ENCODE peak calls at places on chromosome 9, in nine cellular contexts. C is ovary, O is HCT116, F is uterus, A is IMR-90, G is gastrocnemius medialis, Z is breast epithelium, B is body of pancreas, T is GM12878. P is an unnamed sample.

GRCh38 chr9:7186175-7186574 is 428.4 kb downstream of the KDM4C start:
- DNase-seq in C (no peak), O (peak; percentile 12), F (no peak), A (peak; percentile 37), G (no peak), Z (no peak), B (no peak), T (no peak), P (peak; percentile 77)

GRCh38 chr9:124964056-124964455 is 23.2 kb upstream of the GOLGA1 start:
- DNase-seq in C (no peak), O (no peak), F (no peak), A (peak; percentile 11), G (no peak), Z (no peak), B (no peak), T (no peak), P (no peak)

GRCh38 chr9:121650220-121651013 is 1.0 kb upstream of the DAB2IP start:
- DNase-seq in C (peak; percentile 82), O (no peak), F (peak; percentile 81), A (peak; percentile 56), G (no peak), Z (no peak), B (peak; percentile 50), T (no peak), P (peak; percentile 84)

GRCh38 chr9:88706193-88707112 is 171.5 kb downstream of the NXNL2 start:
- DNase-seq in C (no peak), O (no peak), F (no peak), A (no peak), G (no peak), Z (no peak), B (no peak), T (no peak), P (no peak)

GRCh38 chr9:77010527-77010926 is 8.9 kb upstream of the FOXB2 start:
- DNase-seq in C (no peak), O (no peak), F (no peak), A (no peak), G (no peak), Z (no peak), B (no peak), T (no peak), P (no peak)

GRCh38 chr9:99588299-99588698 is 233.4 kb upstream of the NR4A3 start:
- DNase-seq in C (no peak), O (no peak), F (no peak), A (no peak), G (no peak), Z (no peak), B (no peak), T (no peak), P (no peak)

GRCh38 chr9:21985964-21986667 is 8.1 kb downstream of the CDKN2A start:
- DNase-seq in C (no peak), O (no peak), F (no peak), A (no peak), G (no peak), Z (no peak), B (no peak), T (no peak), P (no peak)

GRCh38 chr9:115142502-115143265 is 24.7 kb upstream of the TNC start:
- DNase-seq in C (no peak), O (no peak), F (no peak), A (no peak), G (no peak), Z (no peak), B (no peak), T (no peak), P (no peak)

GRCh38 chr9:100432736-100433135 is 5.8 kb downstream of the MSANTD3 start:
- DNase-seq in C (no peak), O (no peak), F (no peak), A (no peak), G (no peak), Z (no peak), B (no peak), T (no peak), P (no peak)

GRCh38 chr9:100066539-100066938 is 32.3 kb downstream of the ERP44 start:
- DNase-seq in C (no peak), O (no peak), F (no peak), A (peak; percentile 51), G (no peak), Z (no peak), B (no peak), T (peak; percentile 25), P (peak; percentile 91)

GRCh38 chr9:10059044-10059443 is 553.8 kb downstream of the PTPRD start:
- DNase-seq in C (no peak), O (no peak), F (no peak), A (peak; percentile 28), G (no peak), Z (peak; percentile 52), B (peak; percentile 20), T (no peak), P (peak; percentile 25)

GRCh38 chr9:133073264-133074000 is 11.7 kb downstream of the CEL start:
- DNase-seq in C (peak; percentile 23), O (no peak), F (no peak), A (no peak), G (no peak), Z (no peak), B (no peak), T (no peak), P (peak; percentile 65)

GRCh38 chr9:6766606-6767005 is 8.8 kb downstream of the KDM4C start:
- DNase-seq in C (no peak), O (no peak), F (no peak), A (no peak), G (no peak), Z (no peak), B (no peak), T (no peak), P (no peak)

GRCh38 chr9:130696996-130697395 is 3.4 kb downstream of the EXOSC2 start:
- DNase-seq in C (no peak), O (no peak), F (no peak), A (no peak), G (no peak), Z (no peak), B (no peak), T (no peak), P (no peak)

DNA sequence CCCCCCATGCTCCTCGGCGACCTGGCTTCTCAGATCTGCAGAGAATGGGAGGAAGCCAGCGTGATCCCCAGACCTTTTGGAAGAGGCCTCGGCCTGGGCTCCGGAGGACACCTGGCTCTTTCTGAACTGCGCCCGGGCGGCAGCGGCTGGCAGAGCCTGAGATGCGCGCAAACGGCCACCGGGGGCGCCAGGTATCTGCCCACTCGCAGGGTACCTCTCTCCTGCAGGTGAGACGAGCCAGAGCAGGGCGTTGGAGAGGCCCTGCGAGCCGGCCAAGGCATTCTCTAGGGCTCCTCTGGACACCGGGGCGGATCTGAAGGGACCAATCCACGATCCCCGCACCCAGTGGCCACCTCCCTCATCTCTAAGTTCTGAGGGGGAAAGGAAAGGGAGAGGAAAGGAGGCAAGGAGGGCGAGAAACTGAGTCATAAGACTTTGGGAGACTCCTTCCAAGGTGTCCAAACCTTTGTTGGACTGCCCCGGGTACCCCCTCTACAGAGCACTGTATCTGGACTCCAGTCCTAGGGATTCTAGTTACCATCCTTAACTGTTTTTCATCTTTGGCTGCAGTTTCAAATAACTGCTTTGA is 55.0 kb upstream of the SLC46A2 start:
- DNase-seq in C (no peak), O (no peak), F (no peak), A (no peak), G (no peak), Z (no peak), B (no peak), T (no peak), P (no peak)
- TF ChIP-seq CTCF in C (no peak), O (no peak), F (no peak), A (no peak), G (no peak), Z (no peak), B (no peak), T (no peak), P (peak; percentile 24)

DNA sequence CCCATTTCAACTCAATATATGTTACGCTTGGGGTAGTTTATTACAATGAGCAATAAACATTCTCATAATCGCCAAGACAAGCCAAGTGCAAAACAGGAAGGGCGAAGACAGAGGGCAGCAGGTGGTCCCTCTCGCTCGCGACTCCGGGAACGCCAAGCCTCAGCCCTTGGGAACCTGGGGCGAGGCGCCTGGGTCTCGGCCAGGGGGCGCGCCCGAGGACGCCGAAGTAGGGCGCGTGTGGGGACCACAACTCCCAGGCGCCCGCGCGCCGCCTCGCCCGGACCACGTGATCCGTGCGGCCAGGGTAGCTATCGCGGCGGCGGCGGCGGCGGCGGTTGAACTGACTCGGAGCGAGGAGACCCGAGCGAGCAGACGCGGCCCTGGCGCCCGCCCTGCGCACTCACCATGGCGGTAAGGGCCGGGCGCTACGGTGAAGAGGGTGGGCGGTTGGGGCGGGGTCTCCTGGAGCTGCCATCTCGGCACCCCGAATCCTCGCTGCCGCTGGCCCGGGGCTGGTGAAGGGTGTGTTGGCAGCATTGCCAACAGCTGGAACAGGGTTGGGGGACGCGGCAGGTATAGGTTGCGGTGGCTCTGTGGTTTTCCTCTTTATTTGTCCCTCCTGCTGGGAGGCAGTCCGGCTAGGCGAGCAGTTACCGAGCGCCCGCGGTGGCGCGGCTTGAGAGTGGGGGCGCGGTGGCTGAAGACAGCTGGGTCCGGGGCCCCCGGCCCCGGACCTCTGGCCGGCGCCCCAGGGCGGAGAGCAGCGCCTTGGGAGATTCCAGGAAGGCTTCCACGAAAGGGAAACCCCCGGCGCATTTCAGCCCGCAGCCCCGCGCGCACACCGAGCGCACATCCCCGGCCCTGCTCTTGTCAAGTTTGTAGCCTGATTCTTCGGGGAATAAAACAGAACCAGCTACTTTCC is at the start of gene SLC31A2:
- DNase-seq in C (peak; percentile 92), O (peak; percentile 68), F (peak; percentile 84), A (peak; percentile 72), G (peak; percentile 81), Z (peak; percentile 82), B (peak; percentile 89), T (peak; percentile 7), P (peak; percentile 94)
- TF ChIP-seq POLR2A in C (peak; percentile 29), O (no peak), F (peak; percentile 48), A (peak; percentile 59), G (peak; percentile 80), Z (no peak), B (peak; percentile 86), T (peak; percentile 75), P (no peak)

GRCh38 chr9:2018162-2018643 is 3.1 kb downstream of the SMARCA2 start:
- DNase-seq in C (no peak), O (no peak), F (no peak), A (no peak), G (no peak), Z (no peak), B (no peak), T (no peak), P (no peak)
- H3K4me3 ChIP-seq in C (peak overlapping the region; percentile 69), O (peak overlapping the region; percentile 62), F (peak overlapping the region; percentile 87), A (peak overlapping the region; percentile 76), G (peak overlapping the region; percentile 96), Z (peak overlapping the region; percentile 86), B (peak overlapping the region; percentile 81), T (peak overlapping the region; percentile 95), P (peak overlapping the region; percentile 64)

DNA sequence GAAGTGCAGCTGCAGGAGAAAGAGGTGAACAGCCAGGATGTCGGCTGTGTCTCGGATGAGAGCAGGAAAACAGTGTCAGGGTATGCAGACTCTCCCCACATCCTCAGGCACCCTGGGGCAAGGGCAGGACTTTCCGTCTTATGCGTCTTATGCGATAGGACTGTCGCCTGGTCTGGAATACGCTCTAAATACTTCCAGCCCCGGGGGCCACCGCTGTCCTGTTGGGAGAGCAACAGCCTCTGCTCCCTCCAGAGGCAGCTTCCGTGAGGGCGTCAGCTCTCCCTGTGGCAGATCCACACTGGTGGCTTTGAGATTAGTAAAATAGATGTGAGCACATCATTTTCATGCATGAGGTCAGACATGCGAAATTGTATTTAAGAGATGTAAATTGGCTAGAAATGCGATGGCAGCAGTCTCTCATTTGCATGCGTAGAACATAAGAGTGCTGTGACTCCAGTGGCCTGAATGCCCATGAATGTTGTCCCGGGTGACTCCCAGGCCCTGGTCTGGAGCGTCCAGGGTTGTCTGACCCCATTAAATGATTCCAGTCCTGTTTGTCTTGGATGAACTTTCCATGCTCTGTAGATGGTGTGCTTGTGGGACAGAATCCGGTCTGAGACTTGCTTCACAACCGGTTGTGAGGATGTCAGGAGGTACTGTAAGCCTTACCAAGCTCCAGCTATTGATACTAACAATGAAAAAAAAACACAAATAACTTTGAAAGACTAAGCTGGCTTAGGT is 228.2 kb downstream of the SYK start:
- DNase-seq in C (no peak), O (no peak), F (peak; percentile 8), A (no peak), G (no peak), Z (no peak), B (no peak), T (no peak), P (no peak)
- TF ChIP-seq CTCF in C (no peak), O (no peak), F (no peak), A (no peak), G (no peak), Z (no peak), B (no peak), T (no peak), P (no peak)